ENCODE peak calls at places on chromosome 12, in four cellular contexts. One of them, this sample, is unnamed.

GRCh38 chr12:19273482-19274330 is 144.2 kb downstream of the PLEKHA5 start:
- DNase-seq in stimulated activated CD8-positive, alpha-beta memory T cell treated with anti-CD3 and anti-CD28 coated beads, Interleukin-15, amount 100 ng/mL, for 1 hour: peak
- DNase-seq in psoas muscle: peak
- DNase-seq in NCI-H524: no peak
- DNase-seq in this sample: peak

GRCh38 chr12:51692016-51692415 is 101.0 kb downstream of the SCN8A start:
- DNase-seq in psoas muscle: no peak
- DNase-seq in NCI-H524: no peak
- DNase-seq in stimulated activated CD8-positive, alpha-beta memory T cell treated with anti-CD3 and anti-CD28 coated beads, Interleukin-15, amount 100 ng/mL, for 1 hour: no peak
- DNase-seq in this sample: no peak

GRCh38 chr12:26281320-26281719 is 85.9 kb downstream of the SSPN start:
- DNase-seq in stimulated activated CD8-positive, alpha-beta memory T cell treated with anti-CD3 and anti-CD28 coated beads, Interleukin-15, amount 100 ng/mL, for 1 hour: no peak
- DNase-seq in NCI-H524: no peak
- DNase-seq in psoas muscle: peak
- DNase-seq in this sample: no peak

GRCh38 chr12:94571556-94571955 is 78.8 kb downstream of the TMCC3 start:
- DNase-seq in psoas muscle: no peak
- DNase-seq in stimulated activated CD8-positive, alpha-beta memory T cell treated with anti-CD3 and anti-CD28 coated beads, Interleukin-15, amount 100 ng/mL, for 1 hour: no peak
- DNase-seq in NCI-H524: no peak
- DNase-seq in this sample: peak

GRCh38 chr12:6613776-6614512 is 6.8 kb upstream of the CHD4 start:
- DNase-seq in NCI-H524: peak
- DNase-seq in stimulated activated CD8-positive, alpha-beta memory T cell treated with anti-CD3 and anti-CD28 coated beads, Interleukin-15, amount 100 ng/mL, for 1 hour: no peak
- DNase-seq in psoas muscle: peak
- DNase-seq in this sample: peak

GRCh38 chr12:65602579-65603295 is 221.5 kb upstream of the HMGA2 start:
- DNase-seq in psoas muscle: peak
- DNase-seq in NCI-H524: peak
- DNase-seq in stimulated activated CD8-positive, alpha-beta memory T cell treated with anti-CD3 and anti-CD28 coated beads, Interleukin-15, amount 100 ng/mL, for 1 hour: no peak
- DNase-seq in this sample: peak

GRCh38 chr12:54014315-54015209 is 5.8 kb downstream of the HOXC8 start:
- DNase-seq in stimulated activated CD8-positive, alpha-beta memory T cell treated with anti-CD3 and anti-CD28 coated beads, Interleukin-15, amount 100 ng/mL, for 1 hour: no peak
- DNase-seq in psoas muscle: no peak
- DNase-seq in NCI-H524: no peak
- DNase-seq in this sample: no peak

GRCh38 chr12:6494968-6495367 is 1.1 kb downstream of the NCAPD2 start:
- DNase-seq in psoas muscle: no peak
- DNase-seq in NCI-H524: no peak
- DNase-seq in stimulated activated CD8-positive, alpha-beta memory T cell treated with anti-CD3 and anti-CD28 coated beads, Interleukin-15, amount 100 ng/mL, for 1 hour: no peak
- DNase-seq in this sample: no peak

GRCh38 chr12:95551305-95551704 is at the start of gene USP44:
- DNase-seq in psoas muscle: no peak
- DNase-seq in stimulated activated CD8-positive, alpha-beta memory T cell treated with anti-CD3 and anti-CD28 coated beads, Interleukin-15, amount 100 ng/mL, for 1 hour: no peak
- DNase-seq in NCI-H524: no peak
- DNase-seq in this sample: no peak